ENCODE peak calls at places on chromosomes 13 and 19, in five cellular contexts. One of them, this sample, is unnamed.

GRCh38 chr13:54614729-54615128 is 1586.1 kb downstream of the OLFM4 start:
- DNase-seq in activated B cell treated with CpG ODN at 0.5 μM for 24 hours: no peak
- DNase-seq in activated T-helper 1 cell treated with anti-CD3 and anti-CD28 coated beads, Interleukin-2, amount 50 U/mL, for 16 hours: no peak
- DNase-seq in C1 segment of cervical spinal cord: no peak
- DNase-seq in KBM-7: no peak
- DNase-seq in this sample: no peak

GRCh38 chr19:584240-585001 is 5.3 kb upstream of the HCN2 start:
- DNase-seq in KBM-7: peak; percentile 68
- DNase-seq in C1 segment of cervical spinal cord: peak; percentile 14
- DNase-seq in activated T-helper 1 cell treated with anti-CD3 and anti-CD28 coated beads, Interleukin-2, amount 50 U/mL, for 16 hours: peak; percentile 56
- DNase-seq in activated B cell treated with CpG ODN at 0.5 μM for 24 hours: peak; percentile 72
- DNase-seq in this sample: peak; percentile 68

GRCh38 chr19:8224394-8225145 is 15.4 kb downstream of the CERS4 start:
- DNase-seq in KBM-7: no peak
- DNase-seq in activated B cell treated with CpG ODN at 0.5 μM for 24 hours: no peak
- DNase-seq in C1 segment of cervical spinal cord: peak; percentile 2
- DNase-seq in activated T-helper 1 cell treated with anti-CD3 and anti-CD28 coated beads, Interleukin-2, amount 50 U/mL, for 16 hours: no peak
- DNase-seq in this sample: no peak

GRCh38 chr13:33194820-33195692 is 90.5 kb downstream of the STARD13 start:
- DNase-seq in KBM-7: no peak
- DNase-seq in activated B cell treated with CpG ODN at 0.5 μM for 24 hours: no peak
- DNase-seq in activated T-helper 1 cell treated with anti-CD3 and anti-CD28 coated beads, Interleukin-2, amount 50 U/mL, for 16 hours: no peak
- DNase-seq in C1 segment of cervical spinal cord: no peak
- DNase-seq in this sample: peak; percentile 78

GRCh38 chr19:6828698-6829633 is 56.5 kb downstream of the VAV1 start:
- DNase-seq in activated T-helper 1 cell treated with anti-CD3 and anti-CD28 coated beads, Interleukin-2, amount 50 U/mL, for 16 hours: no peak
- DNase-seq in C1 segment of cervical spinal cord: no peak
- DNase-seq in KBM-7: peak; percentile 80
- DNase-seq in activated B cell treated with CpG ODN at 0.5 μM for 24 hours: no peak
- DNase-seq in this sample: no peak

GRCh38 chr19:49861127-49861526 is 6.2 kb downstream of the PNKP start:
- DNase-seq in activated B cell treated with CpG ODN at 0.5 μM for 24 hours: no peak
- DNase-seq in C1 segment of cervical spinal cord: no peak
- DNase-seq in KBM-7: no peak
- DNase-seq in activated T-helper 1 cell treated with anti-CD3 and anti-CD28 coated beads, Interleukin-2, amount 50 U/mL, for 16 hours: no peak
- DNase-seq in this sample: no peak

GRCh38 chr13:83943530-83944279 is 61.4 kb upstream of the SLITRK1 start:
- DNase-seq in C1 segment of cervical spinal cord: no peak
- DNase-seq in activated T-helper 1 cell treated with anti-CD3 and anti-CD28 coated beads, Interleukin-2, amount 50 U/mL, for 16 hours: no peak
- DNase-seq in KBM-7: no peak
- DNase-seq in activated B cell treated with CpG ODN at 0.5 μM for 24 hours: no peak
- DNase-seq in this sample: no peak

GRCh38 chr13:75489502-75490263 is 7.7 kb upstream of the TBC1D4 start:
- DNase-seq in C1 segment of cervical spinal cord: no peak
- DNase-seq in activated B cell treated with CpG ODN at 0.5 μM for 24 hours: no peak
- DNase-seq in KBM-7: peak; percentile 27
- DNase-seq in activated T-helper 1 cell treated with anti-CD3 and anti-CD28 coated beads, Interleukin-2, amount 50 U/mL, for 16 hours: no peak
- DNase-seq in this sample: no peak

GRCh38 chr13:97574926-97575325 is 141.0 kb downstream of the RAP2A start:
- DNase-seq in KBM-7: no peak
- DNase-seq in activated T-helper 1 cell treated with anti-CD3 and anti-CD28 coated beads, Interleukin-2, amount 50 U/mL, for 16 hours: no peak
- DNase-seq in C1 segment of cervical spinal cord: no peak
- DNase-seq in activated B cell treated with CpG ODN at 0.5 μM for 24 hours: no peak
- DNase-seq in this sample: no peak

GRCh38 chr19:41696402-41697197 is 8.5 kb upstream of the CEACAM7 start:
- DNase-seq in KBM-7: peak; percentile 42
- DNase-seq in activated B cell treated with CpG ODN at 0.5 μM for 24 hours: peak; percentile 7
- DNase-seq in activated T-helper 1 cell treated with anti-CD3 and anti-CD28 coated beads, Interleukin-2, amount 50 U/mL, for 16 hours: no peak
- DNase-seq in C1 segment of cervical spinal cord: no peak
- DNase-seq in this sample: peak; percentile 40

GRCh38 chr19:17576758-17577532 is 21.5 kb downstream of the COLGALT1 start:
- DNase-seq in activated T-helper 1 cell treated with anti-CD3 and anti-CD28 coated beads, Interleukin-2, amount 50 U/mL, for 16 hours: no peak
- DNase-seq in C1 segment of cervical spinal cord: no peak
- DNase-seq in KBM-7: peak; percentile 43
- DNase-seq in activated B cell treated with CpG ODN at 0.5 μM for 24 hours: no peak
- DNase-seq in this sample: peak; percentile 59

GRCh38 chr13:45280751-45281634 is 60.0 kb downstream of the TPT1 start:
- DNase-seq in activated T-helper 1 cell treated with anti-CD3 and anti-CD28 coated beads, Interleukin-2, amount 50 U/mL, for 16 hours: peak; percentile 24
- DNase-seq in C1 segment of cervical spinal cord: peak; percentile 32
- DNase-seq in KBM-7: peak; percentile 73
- DNase-seq in activated B cell treated with CpG ODN at 0.5 μM for 24 hours: peak; percentile 31
- DNase-seq in this sample: peak; percentile 63

GRCh38 chr13:107518292-107518691 is 697.0 kb downstream of the LIG4 start:
- DNase-seq in KBM-7: no peak
- DNase-seq in C1 segment of cervical spinal cord: no peak
- DNase-seq in activated B cell treated with CpG ODN at 0.5 μM for 24 hours: no peak
- DNase-seq in activated T-helper 1 cell treated with anti-CD3 and anti-CD28 coated beads, Interleukin-2, amount 50 U/mL, for 16 hours: no peak
- DNase-seq in this sample: no peak

GRCh38 chr13:51874651-51875050 is 12.9 kb downstream of the CCDC70 start:
- DNase-seq in KBM-7: no peak
- DNase-seq in activated T-helper 1 cell treated with anti-CD3 and anti-CD28 coated beads, Interleukin-2, amount 50 U/mL, for 16 hours: no peak
- DNase-seq in C1 segment of cervical spinal cord: no peak
- DNase-seq in activated B cell treated with CpG ODN at 0.5 μM for 24 hours: no peak
- DNase-seq in this sample: no peak

GRCh38 chr13:82447452-82448030 is 1434.7 kb downstream of the SLITRK1 start:
- DNase-seq in activated T-helper 1 cell treated with anti-CD3 and anti-CD28 coated beads, Interleukin-2, amount 50 U/mL, for 16 hours: no peak
- DNase-seq in C1 segment of cervical spinal cord: no peak
- DNase-seq in KBM-7: no peak
- DNase-seq in activated B cell treated with CpG ODN at 0.5 μM for 24 hours: no peak
- DNase-seq in this sample: no peak

GRCh38 chr19:21148681-21149080 is 6.8 kb downstream of the ZNF431 start:
- DNase-seq in activated T-helper 1 cell treated with anti-CD3 and anti-CD28 coated beads, Interleukin-2, amount 50 U/mL, for 16 hours: no peak
- DNase-seq in C1 segment of cervical spinal cord: no peak
- DNase-seq in KBM-7: no peak
- DNase-seq in activated B cell treated with CpG ODN at 0.5 μM for 24 hours: no peak
- DNase-seq in this sample: no peak

GRCh38 chr13:113777311-113778260 is 18.6 kb downstream of the TMEM255B start:
- DNase-seq in KBM-7: peak; percentile 15
- DNase-seq in activated T-helper 1 cell treated with anti-CD3 and anti-CD28 coated beads, Interleukin-2, amount 50 U/mL, for 16 hours: no peak
- DNase-seq in activated B cell treated with CpG ODN at 0.5 μM for 24 hours: no peak
- DNase-seq in C1 segment of cervical spinal cord: no peak
- DNase-seq in this sample: no peak

GRCh38 chr13:97327521-97328221 is 105.5 kb downstream of the MBNL2 start:
- DNase-seq in activated T-helper 1 cell treated with anti-CD3 and anti-CD28 coated beads, Interleukin-2, amount 50 U/mL, for 16 hours: no peak
- DNase-seq in KBM-7: no peak
- DNase-seq in activated B cell treated with CpG ODN at 0.5 μM for 24 hours: no peak
- DNase-seq in C1 segment of cervical spinal cord: no peak
- DNase-seq in this sample: no peak

GRCh38 chr19:10644351-10645007 is 9.7 kb upstream of the ILF3 start:
- DNase-seq in KBM-7: peak; percentile 82
- DNase-seq in activated B cell treated with CpG ODN at 0.5 μM for 24 hours: peak; percentile 80
- DNase-seq in activated T-helper 1 cell treated with anti-CD3 and anti-CD28 coated beads, Interleukin-2, amount 50 U/mL, for 16 hours: peak; percentile 77
- DNase-seq in C1 segment of cervical spinal cord: peak; percentile 43
- DNase-seq in this sample: peak; percentile 84

GRCh38 chr13:97226788-97227627 is 4.9 kb downstream of the MBNL2 start:
- DNase-seq in C1 segment of cervical spinal cord: no peak
- DNase-seq in activated B cell treated with CpG ODN at 0.5 μM for 24 hours: no peak
- DNase-seq in KBM-7: peak; percentile 64
- DNase-seq in activated T-helper 1 cell treated with anti-CD3 and anti-CD28 coated beads, Interleukin-2, amount 50 U/mL, for 16 hours: no peak
- DNase-seq in this sample: peak; percentile 42

GRCh38 chr13:53064721-53065120 is 36.1 kb downstream of the OLFM4 start:
- DNase-seq in KBM-7: no peak
- DNase-seq in C1 segment of cervical spinal cord: no peak
- DNase-seq in activated T-helper 1 cell treated with anti-CD3 and anti-CD28 coated beads, Interleukin-2, amount 50 U/mL, for 16 hours: no peak
- DNase-seq in activated B cell treated with CpG ODN at 0.5 μM for 24 hours: no peak
- DNase-seq in this sample: no peak

GRCh38 chr13:51397262-51397933 is 55.4 kb downstream of the INTS6 start:
- DNase-seq in C1 segment of cervical spinal cord: no peak
- DNase-seq in activated B cell treated with CpG ODN at 0.5 μM for 24 hours: no peak
- DNase-seq in activated T-helper 1 cell treated with anti-CD3 and anti-CD28 coated beads, Interleukin-2, amount 50 U/mL, for 16 hours: no peak
- DNase-seq in KBM-7: no peak
- DNase-seq in this sample: peak; percentile 53

GRCh38 chr19:56837892-56838679 is 2.4 kb downstream of the PEG3 start:
- DNase-seq in activated B cell treated with CpG ODN at 0.5 μM for 24 hours: no peak
- DNase-seq in C1 segment of cervical spinal cord: peak; percentile 87
- DNase-seq in KBM-7: no peak
- DNase-seq in activated T-helper 1 cell treated with anti-CD3 and anti-CD28 coated beads, Interleukin-2, amount 50 U/mL, for 16 hours: no peak
- DNase-seq in this sample: no peak

GRCh38 chr19:42132030-42132628 is at the start of gene POU2F2:
- DNase-seq in C1 segment of cervical spinal cord: peak; percentile 3
- DNase-seq in activated T-helper 1 cell treated with anti-CD3 and anti-CD28 coated beads, Interleukin-2, amount 50 U/mL, for 16 hours: peak; percentile 82
- DNase-seq in activated B cell treated with CpG ODN at 0.5 μM for 24 hours: peak; percentile 86
- DNase-seq in KBM-7: peak; percentile 58
- DNase-seq in this sample: no peak

GRCh38 chr13:34833562-34834182 is 108.4 kb upstream of the NBEA start:
- DNase-seq in activated B cell treated with CpG ODN at 0.5 μM for 24 hours: no peak
- DNase-seq in C1 segment of cervical spinal cord: no peak
- DNase-seq in activated T-helper 1 cell treated with anti-CD3 and anti-CD28 coated beads, Interleukin-2, amount 50 U/mL, for 16 hours: no peak
- DNase-seq in KBM-7: no peak
- DNase-seq in this sample: no peak

GRCh38 chr13:24274452-24274971 is 34.9 kb upstream of the C1QTNF9 start:
- DNase-seq in C1 segment of cervical spinal cord: peak; percentile 35
- DNase-seq in activated B cell treated with CpG ODN at 0.5 μM for 24 hours: peak; percentile 51
- DNase-seq in activated T-helper 1 cell treated with anti-CD3 and anti-CD28 coated beads, Interleukin-2, amount 50 U/mL, for 16 hours: peak; percentile 47
- DNase-seq in KBM-7: peak; percentile 53
- DNase-seq in this sample: no peak

GRCh38 chr13:20475927-20476691 is 49.5 kb downstream of the CRYL1 start:
- DNase-seq in KBM-7: peak; percentile 85
- DNase-seq in activated B cell treated with CpG ODN at 0.5 μM for 24 hours: no peak
- DNase-seq in C1 segment of cervical spinal cord: no peak
- DNase-seq in activated T-helper 1 cell treated with anti-CD3 and anti-CD28 coated beads, Interleukin-2, amount 50 U/mL, for 16 hours: peak; percentile 42
- DNase-seq in this sample: no peak

GRCh38 chr13:35984776-35985453 is 146.3 kb downstream of the DCLK1 start:
- DNase-seq in C1 segment of cervical spinal cord: no peak
- DNase-seq in activated T-helper 1 cell treated with anti-CD3 and anti-CD28 coated beads, Interleukin-2, amount 50 U/mL, for 16 hours: no peak
- DNase-seq in activated B cell treated with CpG ODN at 0.5 μM for 24 hours: no peak
- DNase-seq in KBM-7: no peak
- DNase-seq in this sample: no peak

This sample was measured in SJSA1.